ENCODE peak calls at places on chromosomes 11 and 22, in nine cellular contexts. D is suprapubic skin, Z is spleen, E is HepG2, W is Panc1, B is GM12878, K is GM23338, V is H1, L is endothelial cell of umbilical vein. H is an unnamed sample.

GRCh38 chr11:78432058-78432515 is 14.5 kb upstream of the GAB2 start:
- DNase-seq in D (no peak), Z (no peak), E (no peak), W (no peak), B (no peak), K (peak; percentile 60), V (no peak), L (peak; percentile 40), H (no peak)

GRCh38 chr11:952406-953385 is 27.0 kb downstream of the AP2A2 start:
- DNase-seq in D (no peak), Z (no peak), E (peak; percentile 99), W (no peak), B (no peak), K (no peak), V (no peak), L (no peak), H (no peak)

GRCh38 chr11:77046060-77046501 is 11.9 kb downstream of the B3GNT6 start:
- DNase-seq in D (peak; percentile 60), Z (no peak), E (no peak), W (no peak), B (no peak), K (peak; percentile 84), V (no peak), L (peak; percentile 21), H (peak; percentile 37)

GRCh38 chr11:119538748-119539147 is 115.8 kb upstream of the THY1 start:
- DNase-seq in D (peak; percentile 2), Z (no peak), E (no peak), W (no peak), B (no peak), K (no peak), V (no peak), L (no peak), H (no peak)

GRCh38 chr11:87219266-87219665 is 181.5 kb downstream of the TMEM135 start:
- DNase-seq in D (no peak), Z (no peak), E (no peak), W (no peak), B (peak; percentile 28), K (peak; percentile 40), V (peak; percentile 2), L (no peak), H (no peak)

GRCh38 chr11:74932169-74932568 is 16.7 kb downstream of the XRRA1 start:
- DNase-seq in D (no peak), Z (no peak), E (no peak), W (no peak), B (no peak), K (no peak), V (no peak), L (peak; percentile 58), H (no peak)

GRCh38 chr11:12074529-12075195 is 35.7 kb upstream of the MICAL2 start:
- DNase-seq in D (peak; percentile 30), Z (no peak), E (no peak), W (no peak), B (no peak), K (no peak), V (no peak), L (no peak), H (no peak)

GRCh38 chr11:75667268-75667830 is 1.5 kb downstream of the MAP6 start:
- DNase-seq in D (no peak), Z (no peak), E (no peak), W (no peak), B (no peak), K (peak; percentile 67), V (no peak), L (no peak), H (no peak)

GRCh38 chr22:29689872-29690213 is 30.0 kb upstream of the CABP7 start:
- DNase-seq in D (no peak), Z (peak; percentile 86), E (peak; percentile 24), W (no peak), B (no peak), K (peak; percentile 90), V (peak; percentile 41), L (peak; percentile 43), H (no peak)

GRCh38 chr11:12184696-12185095 is 74.3 kb downstream of the MICAL2 start:
- DNase-seq in D (no peak), Z (no peak), E (no peak), W (no peak), B (no peak), K (no peak), V (no peak), L (no peak), H (no peak)

GRCh38 chr11:113977701-113978100 is 2.8 kb downstream of the HTR3A start:
- DNase-seq in D (no peak), Z (peak; percentile 82), E (no peak), W (no peak), B (no peak), K (no peak), V (no peak), L (no peak), H (no peak)

GRCh38 chr11:6604081-6604626 is 580 bp downstream of the ILK start:
- DNase-seq in D (no peak), Z (peak; percentile 89), E (peak; percentile 64), W (no peak), B (no peak), K (peak; percentile 59), V (no peak), L (peak; percentile 79), H (no peak)

GRCh38 chr11:104337273-104337672 is 173.3 kb upstream of the PDGFD start:
- DNase-seq in D (no peak), Z (no peak), E (no peak), W (no peak), B (no peak), K (no peak), V (no peak), L (no peak), H (no peak)

GRCh38 chr11:64967376-64967775 is 4.5 kb downstream of the MAJIN start:
- DNase-seq in D (no peak), Z (no peak), E (no peak), W (no peak), B (no peak), K (no peak), V (no peak), L (no peak), H (no peak)

GRCh38 chr22:17411213-17411612 is 42.0 kb downstream of the CECR2 start:
- DNase-seq in D (no peak), Z (no peak), E (no peak), W (no peak), B (no peak), K (no peak), V (no peak), L (no peak), H (no peak)

GRCh38 chr22:32339190-32340012 is 18.3 kb upstream of the RFPL3 start:
- DNase-seq in D (no peak), Z (peak; percentile 54), E (no peak), W (no peak), B (no peak), K (peak; percentile 60), V (no peak), L (no peak), H (no peak)

GRCh38 chr11:75078233-75078632 is 18.4 kb downstream of the OR2AT4 start:
- DNase-seq in D (no peak), Z (no peak), E (no peak), W (no peak), B (no peak), K (peak; percentile 53), V (no peak), L (no peak), H (peak; percentile 3)

GRCh38 chr11:111833524-111833923 is 37.9 kb downstream of the ALG9 start:
- DNase-seq in D (no peak), Z (no peak), E (peak; percentile 19), W (no peak), B (no peak), K (peak; percentile 8), V (no peak), L (no peak), H (no peak)

GRCh38 chr22:50105529-50106100 is 15.8 kb downstream of the MOV10L1 start:
- DNase-seq in D (no peak), Z (no peak), E (no peak), W (no peak), B (peak; percentile 33), K (no peak), V (no peak), L (peak; percentile 38), H (no peak)
- H3K4me3 ChIP-seq in D (no peak overlapping the region), Z (no peak overlapping the region), E (no peak overlapping the region), W (no peak overlapping the region), B (peak overlapping the region; percentile 23), K (no peak overlapping the region), V (no peak overlapping the region), L (no peak overlapping the region), H (no peak overlapping the region)

GRCh38 chr11:66366844-66367477 is 4.6 kb downstream of the SLC29A2 start:
- DNase-seq in D (no peak), Z (peak; percentile 17), E (no peak), W (no peak), B (no peak), K (no peak), V (no peak), L (no peak), H (no peak)

GRCh38 chr11:66363805-66364535 is 7.6 kb downstream of the SLC29A2 start:
- DNase-seq in D (no peak), Z (peak; percentile 82), E (no peak), W (no peak), B (no peak), K (peak; percentile 92), V (peak; percentile 77), L (no peak), H (no peak)

GRCh38 chr11:66367561-66368312 is 3.8 kb downstream of the SLC29A2 start:
- DNase-seq in D (no peak), Z (peak; percentile 72), E (no peak), W (no peak), B (no peak), K (no peak), V (no peak), L (no peak), H (no peak)

GRCh38 chr11:66365166-66365565 is 6.4 kb downstream of the SLC29A2 start:
- DNase-seq in D (no peak), Z (peak; percentile 45), E (no peak), W (no peak), B (no peak), K (no peak), V (no peak), L (no peak), H (no peak)

GRCh38 chr11:66365711-66366619 is 5.6 kb downstream of the SLC29A2 start:
- DNase-seq in D (no peak), Z (peak; percentile 66), E (no peak), W (no peak), B (no peak), K (no peak), V (no peak), L (no peak), H (no peak)
- TF ChIP-seq POLR2AphosphoS5 in D (no peak), Z (peak; percentile 16), E (peak; percentile 33), W (no peak), B (no peak), K (peak; percentile 52), V (peak; percentile 53), L (no peak), H (peak; percentile 26)

GRCh38 chr11:89293966-89294679 is 116.4 kb downstream of the TYR start:
- DNase-seq in D (peak; percentile 54), Z (no peak), E (no peak), W (no peak), B (no peak), K (peak; percentile 67), V (peak; percentile 25), L (peak; percentile 54), H (no peak)
- H3K4me3 ChIP-seq in D (peak overlapping the region; percentile 28), Z (no peak overlapping the region), E (no peak overlapping the region), W (no peak overlapping the region), B (no peak overlapping the region), K (peak overlapping the region; percentile 47), V (peak overlapping the region; percentile 40), L (peak overlapping the region; percentile 32), H (no peak overlapping the region)

DNA sequence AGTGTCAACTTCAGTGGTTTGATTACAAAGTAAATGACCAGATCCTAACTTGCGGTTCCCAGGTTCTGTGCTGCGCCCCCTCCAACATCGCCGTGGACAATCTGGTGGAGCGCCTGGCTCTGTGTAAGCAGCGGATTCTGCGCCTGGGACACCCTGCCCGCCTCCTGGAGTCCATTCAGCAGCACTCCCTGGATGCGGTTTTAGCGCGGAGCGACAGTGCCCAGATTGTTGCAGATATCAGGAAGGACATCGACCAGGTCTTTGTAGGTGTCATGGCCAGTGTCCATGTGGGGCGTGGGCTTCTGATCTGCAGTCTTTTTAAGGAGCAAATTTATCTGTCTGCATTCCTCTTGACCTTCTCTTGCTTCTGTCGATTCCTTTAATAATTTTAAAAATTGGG is 11.1 kb downstream of the IGHMBP2 start:
- DNase-seq in D (no peak), Z (peak; percentile 45), E (no peak), W (no peak), B (no peak), K (no peak), V (no peak), L (no peak), H (no peak)
- TF ChIP-seq POLR2AphosphoS5 in D (no peak), Z (no peak), E (no peak), W (no peak), B (no peak), K (no peak), V (no peak), L (no peak), H (no peak)